ENCODE peak calls at places on chromosome 1, in four cellular contexts. W, Y, V and N are unnamed samples.

GRCh38 chr1:74964508-74964907 is 169.7 kb upstream of the LHX8 start:
- DNase-seq in W (peak; percentile 7), Y (peak; percentile 56), V (no peak), N (no peak)

GRCh38 chr1:153607381-153607780 is 5.6 kb downstream of the S100A16 start:
- DNase-seq in W (no peak), Y (no peak), V (no peak), N (no peak)

GRCh38 chr1:115666702-115667101 is 24.9 kb downstream of the VANGL1 start:
- DNase-seq in Y (no peak), W (no peak), V (no peak), N (no peak)

GRCh38 chr1:150895618-150896017 is 8.7 kb downstream of the CTXND2 start:
- DNase-seq in W (no peak), V (peak; percentile 61), Y (peak; percentile 12), N (peak; percentile 13)

GRCh38 chr1:247468746-247469145 is 10.8 kb upstream of the OR2B11 start:
- DNase-seq in V (no peak), Y (no peak), W (no peak), N (no peak)

GRCh38 chr1:234532511-234532922 is 53.5 kb upstream of the TARBP1 start:
- DNase-seq in V (no peak), Y (no peak), W (no peak), N (no peak)

GRCh38 chr1:171583581-171584194 is 38.4 kb upstream of the MYOCOS start:
- DNase-seq in Y (no peak), V (no peak), W (no peak), N (no peak)

GRCh38 chr1:17718136-17718535 is 37.0 kb upstream of the ACTL8 start:
- DNase-seq in W (no peak), V (no peak), Y (no peak), N (no peak)

GRCh38 chr1:25989860-25990650 is 7.8 kb downstream of the PAFAH2 start:
- DNase-seq in W (no peak), V (no peak), Y (no peak), N (no peak)

GRCh38 chr1:17250601-17251000 is 1.7 kb downstream of the PADI3 start:
- DNase-seq in W (no peak), Y (no peak), V (peak; percentile 82), N (no peak)

GRCh38 chr1:24984800-24985552 is 54.9 kb upstream of the RUNX3 start:
- DNase-seq in V (no peak), W (no peak), Y (no peak), N (no peak)

GRCh38 chr1:170134126-170134525 is 11.6 kb upstream of the NTMT2 start:
- DNase-seq in Y (no peak), V (no peak), W (no peak), N (no peak)

GRCh38 chr1:8061210-8061609 is 35.1 kb upstream of the ERRFI1 start:
- DNase-seq in V (peak; percentile 97), Y (no peak), W (no peak), N (peak; percentile 77)

GRCh38 chr1:54372978-54373377 is 33.2 kb downstream of the SSBP3 start:
- DNase-seq in V (no peak), Y (no peak), W (no peak), N (no peak)

GRCh38 chr1:205227584-205228006 is at the start of gene TMCC2:
- DNase-seq in V (peak; percentile 84), W (peak; percentile 95), Y (peak; percentile 99), N (peak; percentile 49)

GRCh38 chr1:205226868-205227583 is 720 bp upstream of the TMCC2 start:
- DNase-seq in V (peak; percentile 44), Y (peak; percentile 39), W (peak; percentile 25), N (peak; percentile 56)

GRCh38 chr1:205225901-205226765 is 1.6 kb upstream of the TMCC2 start:
- DNase-seq in W (no peak), Y (no peak), V (no peak), N (no peak)

GRCh38 chr1:205229399-205229861 is 1.7 kb downstream of the TMCC2 start:
- DNase-seq in W (peak; percentile 87), Y (peak; percentile 91), V (peak; percentile 76), N (peak; percentile 42)

DNA sequence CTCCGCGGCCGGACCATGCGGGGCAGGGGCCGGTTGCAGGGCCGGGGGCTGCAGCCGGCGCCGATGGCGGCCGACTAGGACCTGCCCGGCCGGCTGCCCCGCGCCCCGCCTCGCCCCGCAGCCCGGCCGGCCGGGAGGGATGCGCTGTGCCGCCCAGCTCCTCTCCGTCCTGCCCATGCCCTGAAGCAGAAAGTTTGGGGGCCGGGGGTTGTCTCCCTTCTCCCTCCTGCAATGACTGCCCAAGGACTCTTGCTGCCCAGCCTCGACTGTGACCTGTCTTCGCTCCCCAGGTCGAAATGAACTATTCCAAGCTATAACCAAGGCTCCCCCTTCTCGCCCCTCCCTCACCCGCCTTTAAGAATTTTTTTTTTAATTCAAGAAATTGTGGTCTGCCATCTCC is 306 bp downstream of the TMCC2 start:
- DNase-seq in Y (no peak), V (no peak), W (no peak), N (no peak)
- TF ChIP-seq CHD2 in Y (no peak), V (no peak), W (no peak), N (no peak)

GRCh38 chr1:2135866-2136265 is 58.7 kb downstream of the FAAP20 start:
- DNase-seq in V (no peak), Y (no peak), W (no peak), N (no peak)
- TF ChIP-seq CHD2 in V (no peak), Y (no peak), W (no peak), N (no peak)

GRCh38 chr1:50023292-50024159 is at the start of gene AGBL4:
- DNase-seq in W (peak; percentile 61), V (peak; percentile 16), Y (peak; percentile 93), N (no peak)
- TF ChIP-seq CHD2 in W (no peak), V (no peak), Y (peak; percentile 42), N (no peak)

DNA sequence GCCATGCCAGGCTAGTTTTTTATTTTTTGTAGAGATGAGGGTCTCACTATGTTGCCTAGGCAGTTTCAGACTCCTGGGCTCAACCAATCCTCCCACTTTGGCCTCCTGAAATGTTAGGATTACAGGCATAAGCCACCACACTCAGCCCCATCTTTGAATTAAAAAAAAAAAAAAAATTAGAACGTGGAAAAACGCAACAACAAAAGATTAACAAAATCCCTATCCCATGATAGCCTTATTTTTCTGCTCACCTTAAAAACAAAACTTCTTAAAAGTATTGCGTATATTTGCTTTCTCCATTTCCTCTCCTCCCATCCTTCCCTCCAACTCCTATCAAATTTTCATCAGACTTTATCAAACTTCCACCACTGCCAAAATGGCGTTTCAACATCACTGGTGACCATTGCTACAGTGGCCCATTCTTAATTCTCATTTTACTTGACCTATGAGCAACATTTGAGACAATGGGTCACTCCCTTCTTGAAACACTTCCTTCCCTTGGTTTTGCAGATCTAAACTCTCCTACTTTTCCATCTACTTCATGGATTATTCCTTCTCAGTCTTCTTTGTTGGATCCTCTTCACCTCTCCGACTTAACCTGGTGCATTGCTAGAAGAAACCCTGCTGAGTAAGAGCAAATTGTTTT is 579 bp upstream of the ZNF684 start:
- DNase-seq in Y (peak; percentile 40), V (peak; percentile 28), W (peak; percentile 36), N (no peak)
- TF ChIP-seq CHD2 in Y (no peak), V (no peak), W (no peak), N (no peak)

DNA sequence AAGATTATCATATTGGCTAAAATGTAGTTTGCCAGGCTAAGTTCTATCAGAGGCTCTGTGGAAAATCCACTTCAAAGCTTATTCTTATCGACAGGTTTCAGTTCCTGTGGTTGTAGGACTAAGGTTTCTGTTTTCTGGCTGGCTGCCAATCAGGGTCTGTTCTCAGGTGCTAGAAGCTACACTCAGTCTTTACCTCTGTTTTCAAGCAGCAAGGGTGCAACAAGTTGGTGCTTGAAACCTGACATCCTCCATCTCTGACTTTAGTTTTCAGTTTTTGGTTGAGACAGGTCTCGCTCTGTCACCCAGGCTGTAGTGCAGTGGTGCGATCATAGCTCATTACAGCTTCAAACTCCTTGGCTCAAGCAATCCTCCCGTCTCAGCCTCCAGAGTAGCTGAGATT is 15.3 kb upstream of the TMCO2 start:
- DNase-seq in W (peak; percentile 42), V (no peak), Y (no peak), N (no peak)
- TF ChIP-seq CHD2 in W (no peak), V (no peak), Y (no peak), N (no peak)

GRCh38 chr1:69702085-69702484 is 134.4 kb downstream of the LRRC7 start:
- DNase-seq in W (no peak), Y (no peak), V (no peak), N (no peak)

GRCh38 chr1:69697343-69697742 is 129.6 kb downstream of the LRRC7 start:
- DNase-seq in W (peak; percentile 9), Y (no peak), V (no peak), N (no peak)

GRCh38 chr1:69706473-69706872 is 138.8 kb downstream of the LRRC7 start:
- DNase-seq in V (no peak), Y (peak; percentile 21), W (no peak), N (no peak)

GRCh38 chr1:69700770-69701169 is 133.0 kb downstream of the LRRC7 start:
- DNase-seq in V (peak; percentile 18), W (peak; percentile 44), Y (no peak), N (peak; percentile 13)
- TF ChIP-seq CHD2 in V (no peak), W (no peak), Y (no peak), N (no peak)